ENCODE peak calls at places on chromosome 17, in six cellular contexts. O is tibial nerve, B is H1, N is HCT116, D is heart right ventricle, T is prostate gland. H is an unnamed sample. For H3K9me3, the result is how much of the 10 kb centered on the place peaks cover.

GRCh38 chr17:9529033-9529748 is 46.4 kb downstream of the STX8 start:
- DNase-seq in O (no peak), B (no peak), N (no peak), D (no peak), T (no peak), H (no peak)

GRCh38 chr17:63587770-63588169 is 12.9 kb upstream of the TACO1 start:
- DNase-seq in O (no peak), B (no peak), N (no peak), D (no peak), T (no peak), H (no peak)

GRCh38 chr17:28898261-28898955 is 875 bp upstream of the FLOT2 start:
- DNase-seq in O (no peak), B (no peak), N (no peak), D (no peak), T (no peak), H (no peak)

GRCh38 chr17:55341432-55341831 is 76.7 kb downstream of the HLF start:
- DNase-seq in O (no peak), B (no peak), N (no peak), D (no peak), T (no peak), H (no peak)

GRCh38 chr17:58285422-58285810 is 4.7 kb upstream of the MPO start:
- DNase-seq in O (no peak), B (no peak), N (no peak), D (no peak), T (no peak), H (no peak)

GRCh38 chr17:74592087-74592990 is at the start of gene CD300LD:
- DNase-seq in O (no peak), B (no peak), N (no peak), D (no peak), T (no peak), H (no peak)

GRCh38 chr17:74749262-74750038 is 1.0 kb downstream of the NHERF1 start:
- DNase-seq in O (no peak), B (no peak), N (no peak), D (no peak), T (no peak), H (no peak)

GRCh38 chr17:9138161-9138717 is 116.9 kb downstream of the NTN1 start:
- DNase-seq in O (no peak), B (no peak), N (no peak), D (peak), T (no peak), H (no peak)

GRCh38 chr17:14738652-14738988 is 437.7 kb downstream of the HS3ST3B1 start:
- DNase-seq in O (no peak), B (no peak), N (no peak), D (no peak), T (no peak), H (peak)

DNA sequence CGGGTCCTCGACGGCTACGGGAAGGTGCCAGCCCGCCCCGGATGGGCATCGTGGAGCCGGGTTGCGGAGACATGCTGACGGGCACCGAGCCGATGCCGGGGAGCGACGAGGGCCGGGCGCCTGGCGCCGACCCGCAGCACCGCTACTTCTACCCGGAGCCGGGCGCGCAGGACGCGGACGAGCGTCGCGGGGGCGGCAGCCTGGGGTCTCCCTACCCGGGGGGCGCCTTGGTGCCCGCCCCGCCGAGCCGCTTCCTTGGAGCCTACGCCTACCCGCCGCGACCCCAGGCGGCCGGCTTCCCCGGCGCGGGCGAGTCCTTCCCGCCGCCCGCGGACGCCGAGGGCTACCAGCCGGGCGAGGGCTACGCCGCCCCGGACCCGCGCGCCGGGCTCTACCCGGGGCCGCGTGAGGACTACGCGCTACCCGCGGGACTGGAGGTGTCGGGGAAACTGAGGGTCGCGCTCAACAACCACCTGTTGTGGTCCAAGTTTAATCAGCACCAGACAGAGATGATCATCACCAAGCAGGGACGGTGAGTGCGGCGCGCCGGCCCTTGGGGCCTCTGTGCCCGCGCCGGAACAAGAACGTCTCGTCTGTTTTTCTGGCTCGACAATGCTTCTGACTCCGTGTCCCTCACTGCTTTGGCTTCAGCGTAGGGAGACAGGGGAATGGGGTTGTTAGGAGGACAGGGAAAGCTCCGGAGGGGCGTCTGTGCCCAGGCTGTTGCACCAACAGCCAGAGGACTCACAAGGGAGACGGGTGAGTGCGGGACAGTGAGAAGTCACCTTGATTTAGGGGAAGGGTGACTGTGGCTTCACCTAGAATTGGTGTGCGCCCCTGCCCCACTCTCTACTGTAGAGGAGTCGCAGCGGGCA is 615 bp downstream of the TBX21 start:
- DNase-seq in O (no peak), B (no peak), N (no peak), D (no peak), T (no peak), H (no peak)
- H3K4me3 ChIP-seq in O (peak), B (peak), N (no peak), D (peak), T (peak), H (peak)

DNA sequence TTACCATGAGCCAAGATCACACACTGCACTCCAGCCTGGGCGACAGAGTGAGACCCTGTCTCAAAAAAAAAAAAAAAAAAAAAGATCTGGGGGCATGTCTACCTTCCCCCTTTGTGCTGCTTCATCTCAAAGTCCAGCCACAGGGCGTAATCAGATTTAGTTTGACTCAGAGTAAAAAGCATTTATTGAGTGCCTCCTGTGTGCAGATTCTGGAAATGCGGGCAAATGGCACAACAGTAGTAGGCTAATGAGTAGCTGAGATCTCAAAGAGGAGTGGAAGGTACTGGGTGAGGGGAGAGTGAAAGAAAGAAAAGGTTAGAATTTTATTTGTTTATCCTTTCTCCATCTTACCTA is 9.1 kb upstream of the NR1D1 start:
- DNase-seq in O (no peak), B (no peak), N (no peak), D (no peak), T (no peak), H (no peak)
- TF ChIP-seq CTCF in O (no peak), B (no peak), N (peak), D (peak), T (no peak), H (peak)

GRCh38 chr17:45719335-45720071 is 64.6 kb upstream of the CRHR1 start:
- DNase-seq in O (no peak), B (no peak), N (peak), D (no peak), T (peak), H (no peak)

GRCh38 chr17:45722161-45722560 is 62.0 kb upstream of the CRHR1 start:
- DNase-seq in O (no peak), B (no peak), N (peak), D (no peak), T (no peak), H (no peak)

GRCh38 chr17:45718791-45719190 is 65.3 kb upstream of the CRHR1 start:
- DNase-seq in O (no peak), B (no peak), N (no peak), D (no peak), T (no peak), H (no peak)

GRCh38 chr17:45715787-45716186 is 68.3 kb upstream of the CRHR1 start:
- DNase-seq in O (no peak), B (no peak), N (no peak), D (no peak), T (no peak), H (no peak)

DNA sequence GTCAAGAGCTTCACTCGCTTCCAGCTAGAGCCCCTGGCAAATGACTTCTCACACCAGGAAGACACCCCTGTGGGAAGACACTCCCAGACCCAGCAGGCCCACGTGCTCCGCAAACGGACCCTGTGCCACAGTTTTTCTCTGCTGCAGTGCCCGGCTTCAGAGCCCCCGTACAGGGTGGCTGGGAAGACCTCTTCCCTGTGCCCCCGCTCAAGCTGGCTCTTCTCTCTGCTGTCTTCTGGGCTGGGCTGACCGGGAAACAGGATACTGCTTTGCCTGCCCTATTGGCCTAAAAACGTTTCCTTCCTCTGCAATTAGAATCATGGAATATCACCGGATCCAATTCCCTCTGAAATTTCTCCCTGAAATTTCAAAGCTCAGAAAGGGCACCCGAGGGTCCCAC is 63.7 kb upstream of the CRHR1 start:
- DNase-seq in O (no peak), B (no peak), N (no peak), D (no peak), T (no peak), H (no peak)
- H3K9me3 ChIP-seq in O (under half), B (under half), N (under half), D (under half), T (under half), H (under half)

GRCh38 chr17:32487460-32488176 is 825 bp downstream of the CDK5R1 start:
- DNase-seq in O (no peak), B (no peak), N (no peak), D (no peak), T (no peak), H (no peak)
- H3K4me3 ChIP-seq in O (peak), B (peak), N (peak), D (peak), T (peak), H (peak)

GRCh38 chr17:69560987-69561441 is 146.5 kb downstream of the MAP2K6 start:
- DNase-seq in O (no peak), B (no peak), N (no peak), D (no peak), T (no peak), H (no peak)
- TF ChIP-seq CTCF in O (no peak), B (no peak), N (no peak), D (no peak), T (no peak), H (no peak)